ENCODE peak calls at places on chromosomes 3 and 15, in eight cellular contexts. X is fibroblast of gingiva; A is fibroblast of lung; Q is AG08395; O is EH; M is activated T-cell treated with anti-CD3 and anti-CD28 coated beads, Interleukin-2, amount 50 U/mL, for 72 hours; J is HAP-1; F is Calu3. L is an unnamed sample.

GRCh38 chr15:62648954-62649353 is 393.6 kb upstream of the TPM1 start:
- DNase-seq in X (no peak), A (peak), Q (no peak), O (peak), M (no peak), J (peak), F (peak), L (peak)

GRCh38 chr3:14410501-14411165 is 8.2 kb downstream of the SLC6A6 start:
- DNase-seq in X (peak), A (peak), Q (peak), O (peak), M (no peak), J (no peak), F (peak), L (peak)

GRCh38 chr3:146705205-146705604 is 100.1 kb upstream of the PLSCR5 start:
- DNase-seq in X (no peak), A (no peak), Q (no peak), O (no peak), M (no peak), J (no peak), F (no peak), L (no peak)

GRCh38 chr15:29671308-29671981 is 150.8 kb downstream of the TJP1 start:
- DNase-seq in X (peak), A (peak), Q (peak), O (peak), M (no peak), J (peak), F (no peak), L (peak)

GRCh38 chr3:188875413-188875812 is 296.4 kb upstream of the TPRG1 start:
- DNase-seq in X (no peak), A (no peak), Q (no peak), O (no peak), M (no peak), J (no peak), F (no peak), L (no peak)

GRCh38 chr3:63961891-63962290 is 49.7 kb upstream of the SCAANT1 start:
- DNase-seq in X (peak), A (peak), Q (no peak), O (peak), M (no peak), J (no peak), F (no peak), L (peak)

GRCh38 chr3:63753567-63753966 is 65.5 kb upstream of the C3orf49 start:
- DNase-seq in X (no peak), A (peak), Q (peak), O (peak), M (no peak), J (no peak), F (no peak), L (peak)

GRCh38 chr3:173993299-173993698 is 595.8 kb downstream of the NLGN1 start:
- DNase-seq in X (peak), A (peak), Q (peak), O (peak), M (no peak), J (no peak), F (no peak), L (peak)

GRCh38 chr3:126661532-126661931 is 6.6 kb upstream of the TXNRD3 start:
- DNase-seq in X (no peak), A (no peak), Q (no peak), O (no peak), M (no peak), J (no peak), F (no peak), L (no peak)

GRCh38 chr15:50883903-50884302 is 24.6 kb upstream of the AP4E1 start:
- DNase-seq in X (peak), A (peak), Q (peak), O (peak), M (no peak), J (no peak), F (no peak), L (peak)

GRCh38 chr15:63322541-63322940 is 45.1 kb downstream of the APH1B start:
- DNase-seq in X (no peak), A (no peak), Q (peak), O (peak), M (no peak), J (peak), F (no peak), L (peak)

GRCh38 chr15:66764067-66764428 is 62.0 kb downstream of the SMAD6 start:
- DNase-seq in X (no peak), A (no peak), Q (no peak), O (no peak), M (no peak), J (no peak), F (no peak), L (no peak)